ENCODE peak calls at places on chromosomes 4 and X, in eight cellular contexts. N is A549, B is ovary, F is IMR-90, L is heart left ventricle, T is spleen, C is stomach, P is suprapubic skin. X is an unnamed sample.

GRCh38 chr4:1205641-1206298 is 33.4 kb upstream of the SPON2 start:
- DNase-seq in N (no peak), B (peak; percentile 44), F (no peak), L (no peak), T (peak; percentile 75), C (peak; percentile 23), P (peak; percentile 77), X (peak; percentile 11)

GRCh38 chr4:168848112-168848511 is 161.9 kb downstream of the CBR4 start:
- DNase-seq in N (no peak), B (no peak), F (no peak), L (no peak), T (no peak), C (no peak), P (no peak), X (no peak)

GRCh38 chr4:89056953-89057398 is at the start of gene FAM13A:
- DNase-seq in N (peak; percentile 41), B (peak; percentile 81), F (peak; percentile 97), L (peak; percentile 77), T (no peak), C (peak; percentile 85), P (peak; percentile 87), X (peak; percentile 91)

GRCh38 chrX:19382500-19383145 is 38.9 kb downstream of the PDHA1 start:
- DNase-seq in N (peak; percentile 55), B (peak; percentile 41), F (peak; percentile 32), L (peak; percentile 11), T (peak; percentile 85), C (peak; percentile 56), P (no peak), X (peak; percentile 73)

GRCh38 chrX:20433376-20433775 is 166.7 kb upstream of the RPS6KA3 start:
- DNase-seq in N (no peak), B (no peak), F (peak; percentile 24), L (no peak), T (no peak), C (no peak), P (no peak), X (no peak)

GRCh38 chr4:182533948-182534347 is 290.7 kb downstream of the TENM3 start:
- DNase-seq in N (no peak), B (no peak), F (peak; percentile 74), L (no peak), T (no peak), C (no peak), P (no peak), X (no peak)

GRCh38 chrX:40806511-40807220 is 71.3 kb upstream of the MED14 start:
- DNase-seq in N (no peak), B (no peak), F (no peak), L (no peak), T (no peak), C (no peak), P (no peak), X (no peak)

GRCh38 chr4:139278956-139279722 is 886 bp downstream of the MGARP start:
- DNase-seq in N (no peak), B (peak; percentile 49), F (peak; percentile 12), L (no peak), T (peak; percentile 80), C (no peak), P (no peak), X (no peak)

GRCh38 chr4:13092702-13093101 is 391.4 kb downstream of the RAB28 start:
- DNase-seq in N (no peak), B (no peak), F (no peak), L (peak; percentile 13), T (no peak), C (no peak), P (no peak), X (no peak)

GRCh38 chr4:152606800-152607577 is 71.1 kb upstream of the FBXW7 start:
- DNase-seq in N (no peak), B (no peak), F (no peak), L (no peak), T (no peak), C (no peak), P (no peak), X (no peak)

GRCh38 chrX:81791086-81791485 is 589.2 kb downstream of the SH3BGRL start:
- DNase-seq in N (no peak), B (no peak), F (no peak), L (no peak), T (no peak), C (no peak), P (no peak), X (no peak)

GRCh38 chr4:166875821-166876220 is 358.5 kb downstream of the SPOCK3 start:
- DNase-seq in N (no peak), B (no peak), F (no peak), L (no peak), T (no peak), C (no peak), P (no peak), X (no peak)

GRCh38 chr4:27692098-27692679 is 831.5 kb downstream of the STIM2 start:
- DNase-seq in N (no peak), B (no peak), F (peak; percentile 29), L (no peak), T (peak; percentile 46), C (no peak), P (no peak), X (peak; percentile 11)

GRCh38 chrX:39750246-39750790 is 347.4 kb downstream of the BCOR start:
- DNase-seq in N (no peak), B (no peak), F (no peak), L (no peak), T (no peak), C (no peak), P (no peak), X (no peak)

DNA sequence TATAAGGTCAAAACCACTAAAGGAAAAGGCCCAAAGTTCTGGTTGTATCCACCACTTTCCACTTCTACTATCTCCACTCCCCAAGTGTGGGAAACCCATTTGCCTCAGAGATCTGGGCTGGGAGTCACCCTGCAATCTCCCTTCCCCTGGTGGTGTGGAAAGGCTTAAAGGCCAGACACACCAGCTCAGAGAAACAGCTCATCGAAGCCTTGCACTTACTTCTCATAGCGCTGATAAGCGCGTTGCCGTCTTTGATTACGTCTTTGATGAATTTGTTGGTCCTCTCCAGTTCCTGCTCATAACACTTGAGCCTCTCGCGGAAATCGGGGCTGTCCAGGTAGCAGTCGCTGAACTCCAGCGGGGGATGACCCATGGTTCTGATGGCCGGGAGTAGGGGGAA is 647 bp downstream of the OPHN1 start:
- DNase-seq in N (no peak), B (no peak), F (peak; percentile 40), L (no peak), T (no peak), C (no peak), P (no peak), X (no peak)
- H3K4me3 ChIP-seq in N (peak overlapping the region; percentile 60), B (peak overlapping the region; percentile 58), F (peak overlapping the region; percentile 90), L (peak overlapping the region; percentile 74), T (peak overlapping the region; percentile 39), C (peak overlapping the region; percentile 54), P (peak overlapping the region; percentile 65), X (no peak overlapping the region)

GRCh38 chr4:5710065-5710961 is 688 bp upstream of the EVC start:
- DNase-seq in N (peak; percentile 44), B (no peak), F (peak; percentile 18), L (no peak), T (no peak), C (no peak), P (no peak), X (no peak)

GRCh38 chr4:5711479-5712184 is 631 bp downstream of the EVC start:
- DNase-seq in N (peak; percentile 25), B (peak; percentile 58), F (peak; percentile 51), L (peak; percentile 17), T (no peak), C (no peak), P (no peak), X (peak; percentile 10)

GRCh38 chr4:5712931-5713330 is 1.9 kb downstream of the EVC start:
- DNase-seq in N (no peak), B (no peak), F (no peak), L (no peak), T (no peak), C (no peak), P (no peak), X (no peak)

GRCh38 chr4:5712517-5712916 is 1.5 kb downstream of the EVC start:
- DNase-seq in N (no peak), B (no peak), F (peak; percentile 81), L (no peak), T (no peak), C (no peak), P (no peak), X (no peak)

DNA sequence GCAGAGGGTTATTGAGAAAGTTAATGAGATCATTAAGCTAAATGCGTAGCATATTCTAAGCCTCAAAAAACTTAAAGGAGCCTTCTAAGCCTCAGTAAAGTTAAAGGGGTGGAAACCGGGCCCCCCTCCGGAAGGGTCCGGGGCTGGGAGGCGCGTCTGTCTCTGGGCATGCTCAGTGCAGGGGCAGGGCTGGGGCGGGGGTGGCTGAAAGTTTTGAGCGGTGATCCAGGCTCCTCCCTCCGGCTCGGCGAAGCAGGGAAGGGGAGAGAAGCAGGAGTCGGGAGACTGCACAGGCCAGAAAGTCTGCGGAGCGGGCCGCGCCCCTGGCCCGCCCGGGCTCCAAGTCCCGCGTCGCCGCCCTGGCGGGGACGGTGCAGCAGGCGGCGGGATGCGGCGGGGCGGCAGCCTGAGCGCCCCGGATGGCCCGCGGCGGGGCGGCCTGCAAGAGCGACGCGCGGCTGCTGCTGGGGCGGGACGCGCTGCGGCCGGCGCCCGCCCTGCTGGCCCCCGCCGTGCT is at the start of gene EVC:
- DNase-seq in N (peak; percentile 69), B (peak; percentile 90), F (peak; percentile 74), L (peak; percentile 83), T (no peak), C (peak; percentile 62), P (peak; percentile 89), X (peak; percentile 72)
- TF ChIP-seq POLR2A in N (peak; percentile 67), B (no peak), F (peak; percentile 63), L (peak; percentile 25), T (no peak), C (no peak), P (no peak), X (peak; percentile 35)

DNA sequence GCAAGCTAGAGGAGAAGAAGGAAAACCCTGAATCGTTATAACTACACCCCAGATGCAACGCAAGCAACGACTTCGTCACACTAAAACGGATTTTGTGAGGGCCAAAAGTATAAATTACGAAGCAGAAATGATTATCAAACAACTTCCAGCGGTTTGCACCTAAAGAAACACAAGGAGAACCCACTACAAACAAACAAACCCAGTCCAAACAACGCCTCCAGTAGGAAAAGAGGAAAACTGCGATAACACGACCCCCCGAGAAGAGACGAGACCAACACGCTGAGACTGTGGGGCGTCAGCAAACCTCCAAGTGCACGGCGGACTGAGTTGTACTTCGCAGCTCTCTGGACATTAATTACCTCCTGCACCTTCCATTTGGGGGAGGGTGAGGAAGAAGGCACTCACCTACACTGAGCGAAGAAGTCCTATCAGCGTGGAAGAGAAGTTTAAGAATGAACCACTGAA is at the start of gene MAB21L2:
- DNase-seq in N (no peak), B (no peak), F (peak; percentile 46), L (no peak), T (no peak), C (no peak), P (no peak), X (no peak)
- H3K27ac ChIP-seq in N (no peak within 1 kb of the TSS), B (no peak within 1 kb of the TSS), F (peak within 1 kb of the TSS; percentile 94), L (no peak within 1 kb of the TSS), T (no peak within 1 kb of the TSS), C (no peak within 1 kb of the TSS), P (no peak within 1 kb of the TSS), X (no peak within 1 kb of the TSS)

DNA sequence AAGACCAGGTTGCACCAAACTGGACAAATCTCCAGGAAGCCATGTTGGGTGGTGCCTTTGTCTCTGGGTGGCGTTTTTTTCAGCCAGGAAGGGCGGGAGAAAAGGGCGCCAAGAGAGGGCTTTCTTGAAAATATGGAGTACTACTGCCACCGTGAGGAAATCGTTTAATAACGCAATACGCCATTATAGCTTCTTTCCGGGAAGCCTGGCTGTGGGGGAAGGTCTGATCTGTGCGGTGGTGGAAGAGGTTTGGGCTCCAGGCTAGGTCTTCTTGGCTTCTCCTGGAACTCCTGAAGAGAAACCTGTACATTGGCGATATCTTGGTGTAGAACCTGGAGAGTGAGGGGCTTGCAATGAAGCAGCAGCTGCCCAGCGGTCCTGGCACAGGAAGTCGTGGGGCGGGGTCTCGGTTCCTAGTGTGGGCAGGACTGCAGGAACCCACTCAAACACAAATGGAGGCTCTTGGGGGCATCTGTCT is 202.7 kb downstream of the OR13H1 start:
- DNase-seq in N (peak; percentile 47), B (peak; percentile 89), F (peak; percentile 86), L (no peak), T (peak; percentile 88), C (peak; percentile 86), P (no peak), X (peak; percentile 89)
- H3K4me3 ChIP-seq in N (peak overlapping the region; percentile 87), B (peak overlapping the region; percentile 29), F (peak overlapping the region; percentile 60), L (peak overlapping the region; percentile 35), T (no peak overlapping the region), C (peak overlapping the region; percentile 51), P (no peak overlapping the region), X (peak overlapping the region; percentile 8)